ENCODE peak calls at places on chromosomes 7 and 10, in nine cellular contexts. One of them, this sample, is unnamed.

GRCh38 chr7:157001920-157002818 is 8.3 kb downstream of the MNX1 start:
- DNase-seq in Daoy: no peak
- DNase-seq in NCI-H226: no peak
- DNase-seq in skeletal muscle cell: no peak
- DNase-seq in anterior cingulate cortex: no peak
- DNase-seq in neural crest cell: no peak
- DNase-seq in EL: no peak
- DNase-seq in stimulated activated naive CD8-positive, alpha-beta T cell treated with anti-CD3 and anti-CD28 coated beads, Interleukin-15, amount 100 ng/mL, for 72 hours: no peak
- DNase-seq in progenitor cell of endocrine pancreas: no peak
- DNase-seq in this sample: no peak

GRCh38 chr7:103637080-103637479 is 191.1 kb upstream of the SLC26A5 start:
- DNase-seq in Daoy: peak; percentile 59
- DNase-seq in NCI-H226: peak; percentile 59
- DNase-seq in skeletal muscle cell: peak; percentile 94
- DNase-seq in anterior cingulate cortex: no peak
- DNase-seq in neural crest cell: no peak
- DNase-seq in EL: peak; percentile 91
- DNase-seq in stimulated activated naive CD8-positive, alpha-beta T cell treated with anti-CD3 and anti-CD28 coated beads, Interleukin-15, amount 100 ng/mL, for 72 hours: no peak
- DNase-seq in progenitor cell of endocrine pancreas: no peak
- DNase-seq in this sample: no peak

GRCh38 chr10:128546651-128547165 is 420.5 kb upstream of the MKI67 start:
- DNase-seq in Daoy: no peak
- DNase-seq in NCI-H226: no peak
- DNase-seq in skeletal muscle cell: no peak
- DNase-seq in anterior cingulate cortex: no peak
- DNase-seq in neural crest cell: no peak
- DNase-seq in EL: no peak
- DNase-seq in stimulated activated naive CD8-positive, alpha-beta T cell treated with anti-CD3 and anti-CD28 coated beads, Interleukin-15, amount 100 ng/mL, for 72 hours: no peak
- DNase-seq in progenitor cell of endocrine pancreas: no peak
- DNase-seq in this sample: no peak

GRCh38 chr7:55096318-55096717 is 77.5 kb downstream of the EGFR start:
- DNase-seq in Daoy: no peak
- DNase-seq in NCI-H226: no peak
- DNase-seq in skeletal muscle cell: no peak
- DNase-seq in anterior cingulate cortex: no peak
- DNase-seq in neural crest cell: no peak
- DNase-seq in EL: no peak
- DNase-seq in stimulated activated naive CD8-positive, alpha-beta T cell treated with anti-CD3 and anti-CD28 coated beads, Interleukin-15, amount 100 ng/mL, for 72 hours: no peak
- DNase-seq in progenitor cell of endocrine pancreas: no peak
- DNase-seq in this sample: no peak

GRCh38 chr10:131839351-131839750 is 61.5 kb upstream of the PPP2R2D start:
- DNase-seq in Daoy: no peak
- DNase-seq in NCI-H226: no peak
- DNase-seq in skeletal muscle cell: no peak
- DNase-seq in anterior cingulate cortex: no peak
- DNase-seq in neural crest cell: no peak
- DNase-seq in EL: no peak
- DNase-seq in stimulated activated naive CD8-positive, alpha-beta T cell treated with anti-CD3 and anti-CD28 coated beads, Interleukin-15, amount 100 ng/mL, for 72 hours: no peak
- DNase-seq in progenitor cell of endocrine pancreas: no peak
- DNase-seq in this sample: no peak

GRCh38 chr7:50792342-50793114 is 9.8 kb upstream of the GRB10 start:
- DNase-seq in Daoy: peak; percentile 83
- DNase-seq in NCI-H226: peak; percentile 38
- DNase-seq in skeletal muscle cell: no peak
- DNase-seq in anterior cingulate cortex: no peak
- DNase-seq in neural crest cell: peak; percentile 32
- DNase-seq in EL: peak; percentile 70
- DNase-seq in stimulated activated naive CD8-positive, alpha-beta T cell treated with anti-CD3 and anti-CD28 coated beads, Interleukin-15, amount 100 ng/mL, for 72 hours: no peak
- DNase-seq in progenitor cell of endocrine pancreas: peak; percentile 50
- DNase-seq in this sample: peak; percentile 71

GRCh38 chr10:132421377-132422168 is 24.6 kb downstream of the PWWP2B start:
- DNase-seq in Daoy: no peak
- DNase-seq in NCI-H226: no peak
- DNase-seq in skeletal muscle cell: no peak
- DNase-seq in anterior cingulate cortex: peak; percentile 41
- DNase-seq in neural crest cell: peak; percentile 41
- DNase-seq in EL: peak; percentile 33
- DNase-seq in stimulated activated naive CD8-positive, alpha-beta T cell treated with anti-CD3 and anti-CD28 coated beads, Interleukin-15, amount 100 ng/mL, for 72 hours: no peak
- DNase-seq in progenitor cell of endocrine pancreas: no peak
- DNase-seq in this sample: peak; percentile 85

GRCh38 chr7:50725774-50726173 is 56.9 kb downstream of the GRB10 start:
- DNase-seq in Daoy: no peak
- DNase-seq in NCI-H226: no peak
- DNase-seq in skeletal muscle cell: no peak
- DNase-seq in anterior cingulate cortex: no peak
- DNase-seq in neural crest cell: no peak
- DNase-seq in EL: no peak
- DNase-seq in stimulated activated naive CD8-positive, alpha-beta T cell treated with anti-CD3 and anti-CD28 coated beads, Interleukin-15, amount 100 ng/mL, for 72 hours: no peak
- DNase-seq in progenitor cell of endocrine pancreas: no peak
- DNase-seq in this sample: no peak

GRCh38 chr10:35336921-35337741 is 822 bp downstream of the CCNY start:
- DNase-seq in Daoy: peak; percentile 33
- DNase-seq in NCI-H226: no peak
- DNase-seq in skeletal muscle cell: no peak
- DNase-seq in anterior cingulate cortex: peak; percentile 23
- DNase-seq in neural crest cell: peak; percentile 39
- DNase-seq in EL: peak; percentile 44
- DNase-seq in stimulated activated naive CD8-positive, alpha-beta T cell treated with anti-CD3 and anti-CD28 coated beads, Interleukin-15, amount 100 ng/mL, for 72 hours: peak; percentile 44
- DNase-seq in progenitor cell of endocrine pancreas: peak; percentile 50
- DNase-seq in this sample: peak; percentile 38

GRCh38 chr7:39621261-39621660 is 2.1 kb upstream of the RALA start:
- DNase-seq in Daoy: peak; percentile 63
- DNase-seq in NCI-H226: peak; percentile 77
- DNase-seq in skeletal muscle cell: peak; percentile 88
- DNase-seq in anterior cingulate cortex: no peak
- DNase-seq in neural crest cell: no peak
- DNase-seq in EL: peak; percentile 94
- DNase-seq in stimulated activated naive CD8-positive, alpha-beta T cell treated with anti-CD3 and anti-CD28 coated beads, Interleukin-15, amount 100 ng/mL, for 72 hours: no peak
- DNase-seq in progenitor cell of endocrine pancreas: no peak
- DNase-seq in this sample: peak; percentile 81

GRCh38 chr7:27163776-27164380 is 1.5 kb downstream of the HOXA9 start:
- DNase-seq in Daoy: no peak
- DNase-seq in NCI-H226: no peak
- DNase-seq in skeletal muscle cell: no peak
- DNase-seq in anterior cingulate cortex: no peak
- DNase-seq in neural crest cell: no peak
- DNase-seq in EL: no peak
- DNase-seq in stimulated activated naive CD8-positive, alpha-beta T cell treated with anti-CD3 and anti-CD28 coated beads, Interleukin-15, amount 100 ng/mL, for 72 hours: no peak
- DNase-seq in progenitor cell of endocrine pancreas: no peak
- DNase-seq in this sample: no peak

GRCh38 chr7:41574377-41574776 is 128.5 kb downstream of the INHBA start:
- DNase-seq in Daoy: peak; percentile 37
- DNase-seq in NCI-H226: peak; percentile 55
- DNase-seq in skeletal muscle cell: no peak
- DNase-seq in anterior cingulate cortex: no peak
- DNase-seq in neural crest cell: no peak
- DNase-seq in EL: peak; percentile 60
- DNase-seq in stimulated activated naive CD8-positive, alpha-beta T cell treated with anti-CD3 and anti-CD28 coated beads, Interleukin-15, amount 100 ng/mL, for 72 hours: no peak
- DNase-seq in progenitor cell of endocrine pancreas: no peak
- DNase-seq in this sample: peak; percentile 41